ENCODE peak calls at places on chromosome 16, in nine cellular contexts. V is M059J; Y is activated CD4-positive, alpha-beta T cell treated with anti-CD3 and anti-CD28 coated beads for 1 hour; H is 8988T; A is osteocyte; P is cardiac fibroblast; Z is lower leg skin; U is iPS-NIHi11; F is neural crest cell. E is an unnamed sample.

GRCh38 chr16:69188716-69189115 is 1.8 kb downstream of the SNTB2 start:
- DNase-seq in V (peak), Y (no peak), H (no peak), A (no peak), P (peak), Z (no peak), U (peak), F (no peak), E (no peak)

GRCh38 chr16:87457724-87458423 is 35.0 kb downstream of the ZCCHC14 start:
- DNase-seq in V (peak), Y (no peak), H (peak), A (no peak), P (peak), Z (no peak), U (no peak), F (no peak), E (peak)

GRCh38 chr16:78925071-78925714 is 675.3 kb downstream of the MAF start:
- DNase-seq in V (no peak), Y (no peak), H (no peak), A (no peak), P (no peak), Z (peak), U (peak), F (no peak), E (no peak)

GRCh38 chr16:65111306-65111705 is 10.6 kb downstream of the CDH11 start:
- DNase-seq in V (peak), Y (no peak), H (no peak), A (no peak), P (no peak), Z (no peak), U (no peak), F (no peak), E (no peak)

GRCh38 chr16:58733248-58733670 is 857 bp downstream of the GOT2 start:
- DNase-seq in V (peak), Y (no peak), H (no peak), A (no peak), P (peak), Z (no peak), U (no peak), F (no peak), E (no peak)

GRCh38 chr16:83606486-83607030 is 201.2 kb upstream of the HSBP1 start:
- DNase-seq in V (no peak), Y (no peak), H (no peak), A (peak), P (no peak), Z (no peak), U (no peak), F (no peak), E (no peak)

GRCh38 chr16:19001788-19002187 is 18.1 kb downstream of the TMC7 start:
- DNase-seq in V (peak), Y (no peak), H (no peak), A (no peak), P (peak), Z (no peak), U (no peak), F (no peak), E (no peak)

GRCh38 chr16:19102187-19102872 is 11.4 kb upstream of the ITPRIPL2 start:
- DNase-seq in V (peak), Y (no peak), H (no peak), A (no peak), P (no peak), Z (peak), U (no peak), F (no peak), E (no peak)

GRCh38 chr16:28210979-28211505 is 723 bp downstream of the XPO6 start:
- DNase-seq in V (peak), Y (peak), H (peak), A (peak), P (peak), Z (peak), U (peak), F (peak), E (peak)

GRCh38 chr16:48862087-48862532 is 252.1 kb upstream of the N4BP1 start:
- DNase-seq in V (peak), Y (no peak), H (no peak), A (no peak), P (no peak), Z (no peak), U (peak), F (no peak), E (no peak)

GRCh38 chr16:68981971-68982370 is 123.5 kb upstream of the HAS3 start:
- DNase-seq in V (no peak), Y (no peak), H (no peak), A (no peak), P (no peak), Z (no peak), U (no peak), F (no peak), E (no peak)

GRCh38 chr16:3038256-3038655 is 1.5 kb upstream of the BICDL2 start:
- DNase-seq in V (no peak), Y (no peak), H (no peak), A (no peak), P (no peak), Z (no peak), U (peak), F (no peak), E (no peak)

GRCh38 chr16:53622315-53622714 is 81.3 kb downstream of the RPGRIP1L start:
- DNase-seq in V (no peak), Y (no peak), H (no peak), A (no peak), P (no peak), Z (no peak), U (no peak), F (no peak), E (no peak)

GRCh38 chr16:79599837-79600635 is 501 bp downstream of the MAF start:
- DNase-seq in V (peak), Y (no peak), H (peak), A (peak), P (peak), Z (peak), U (peak), F (peak), E (no peak)

GRCh38 chr16:5633845-5634440 is 536.3 kb upstream of the EEF2KMT start:
- DNase-seq in V (peak), Y (no peak), H (no peak), A (no peak), P (peak), Z (no peak), U (peak), F (no peak), E (no peak)

GRCh38 chr16:4317471-4318170 is 1.8 kb downstream of the GLIS2 start:
- DNase-seq in V (peak), Y (no peak), H (no peak), A (peak), P (peak), Z (no peak), U (peak), F (no peak), E (no peak)

GRCh38 chr16:80900593-80900954 is 96.2 kb upstream of the CDYL2 start:
- DNase-seq in V (no peak), Y (no peak), H (no peak), A (no peak), P (no peak), Z (no peak), U (no peak), F (no peak), E (no peak)

GRCh38 chr16:70438325-70438982 is 446 bp downstream of the ST3GAL2 start:
- DNase-seq in V (no peak), Y (no peak), H (peak), A (no peak), P (no peak), Z (peak), U (no peak), F (no peak), E (no peak)

GRCh38 chr16:76577003-76577402 is 299.8 kb downstream of the CNTNAP4 start:
- DNase-seq in V (no peak), Y (no peak), H (no peak), A (no peak), P (no peak), Z (no peak), U (no peak), F (no peak), E (no peak)

GRCh38 chr16:68644715-68645493 is at the start of gene CDH3:
- DNase-seq in V (peak), Y (no peak), H (no peak), A (no peak), P (no peak), Z (peak), U (peak), F (peak), E (no peak)

GRCh38 chr16:16907089-16907488 is 528.1 kb downstream of the NPIPA7 start:
- DNase-seq in V (no peak), Y (no peak), H (no peak), A (no peak), P (no peak), Z (no peak), U (no peak), F (no peak), E (no peak)

GRCh38 chr16:77748426-77748825 is 26.1 kb downstream of the NUDT7 start:
- DNase-seq in V (no peak), Y (no peak), H (no peak), A (no peak), P (no peak), Z (no peak), U (no peak), F (no peak), E (no peak)

GRCh38 chr16:8962393-8963009 is 1.2 kb downstream of the USP7 start:
- DNase-seq in V (peak), Y (peak), H (no peak), A (no peak), P (no peak), Z (no peak), U (peak), F (no peak), E (no peak)

E was measured in pulmonary artery endothelial cell.